ENCODE peak calls at places on chromosomes 11 and 22, in seven cellular contexts. B is HCT116, E is SK-N-SH, R is K562, X is HepG2, F is GM12878, T is GM23338. N is an unnamed sample. For H3K4me1 and H3K36me3, the result is how much of the 10 kb centered on the place peaks cover.

GRCh38 chr11:128757235-128757711 is 63.4 kb downstream of the FLI1 start:
- DNase-seq in B (peak), E (no peak), R (peak), X (no peak), F (peak), T (peak), N (no peak)

GRCh38 chr11:101870510-101870909 is 44.3 kb upstream of the CEP126 start:
- DNase-seq in B (peak), E (no peak), R (no peak), X (no peak), F (no peak), T (no peak), N (no peak)

GRCh38 chr22:49810363-49811013 is 17.2 kb downstream of the BRD1 start:
- DNase-seq in B (no peak), E (no peak), R (no peak), X (no peak), F (no peak), T (no peak), N (no peak)

GRCh38 chr11:96967616-96968015 is 577.8 kb downstream of the JRKL start:
- DNase-seq in B (no peak), E (no peak), R (no peak), X (no peak), F (no peak), T (no peak), N (no peak)

GRCh38 chr22:24141586-24141985 is 39.7 kb upstream of the SUSD2 start:
- DNase-seq in B (no peak), E (no peak), R (no peak), X (no peak), F (no peak), T (no peak), N (no peak)

GRCh38 chr11:76030286-76030685 is 176.0 kb downstream of the WNT11 start:
- DNase-seq in B (no peak), E (no peak), R (no peak), X (peak), F (no peak), T (peak), N (peak)

GRCh38 chr11:22192289-22192641 is 620 bp upstream of the ANO5 start:
- DNase-seq in B (no peak), E (peak), R (peak), X (peak), F (no peak), T (peak), N (no peak)

GRCh38 chr11:63583288-63583687 is 20.1 kb upstream of the PLAAT2 start:
- DNase-seq in B (no peak), E (no peak), R (no peak), X (peak), F (no peak), T (no peak), N (no peak)

GRCh38 chr11:77332259-77332658 is 30.8 kb upstream of the GDPD4 start:
- DNase-seq in B (no peak), E (no peak), R (no peak), X (no peak), F (no peak), T (no peak), N (no peak)

GRCh38 chr11:96075532-96075959 is 151.6 kb upstream of the MTMR2 start:
- DNase-seq in B (no peak), E (no peak), R (no peak), X (no peak), F (peak), T (no peak), N (no peak)

GRCh38 chr22:26550498-26551033 is 38.3 kb upstream of the TFIP11 start:
- DNase-seq in B (no peak), E (no peak), R (no peak), X (peak), F (no peak), T (peak), N (no peak)

GRCh38 chr11:7595016-7595869 is 78.1 kb downstream of the CYB5R2 start:
- DNase-seq in B (no peak), E (no peak), R (no peak), X (no peak), F (no peak), T (peak), N (no peak)

GRCh38 chr11:78044706-78045105 is 19.0 kb upstream of the THRSP start:
- DNase-seq in B (no peak), E (no peak), R (no peak), X (no peak), F (no peak), T (no peak), N (no peak)

GRCh38 chr11:27076121-27076589 is 35.5 kb downstream of the BBOX1 start:
- DNase-seq in B (no peak), E (no peak), R (no peak), X (no peak), F (no peak), T (no peak), N (no peak)

GRCh38 chr11:72433455-72434061 is 773 bp downstream of the CLPB start:
- DNase-seq in B (no peak), E (no peak), R (no peak), X (no peak), F (no peak), T (no peak), N (no peak)

GRCh38 chr11:46236918-46237247 is 40.6 kb upstream of the CREB3L1 start:
- DNase-seq in B (no peak), E (no peak), R (no peak), X (no peak), F (no peak), T (no peak), N (no peak)

GRCh38 chr11:47179655-47179991 is 2.9 kb upstream of the ARFGAP2 start:
- DNase-seq in B (no peak), E (peak), R (peak), X (peak), F (peak), T (peak), N (no peak)

GRCh38 chr22:50577987-50578775 is at the start of gene CPT1B:
- DNase-seq in B (no peak), E (no peak), R (no peak), X (no peak), F (no peak), T (peak), N (no peak)

GRCh38 chr11:46649180-46649738 is 31.9 kb downstream of the ATG13 start:
- DNase-seq in B (no peak), E (peak), R (no peak), X (peak), F (no peak), T (no peak), N (no peak)

GRCh38 chr11:123137496-123138270 is 57.4 kb downstream of the CLMP start:
- DNase-seq in B (no peak), E (peak), R (no peak), X (no peak), F (no peak), T (peak), N (no peak)

GRCh38 chr22:42964994-42965699 is 49.8 kb downstream of the PACSIN2 start:
- DNase-seq in B (peak), E (no peak), R (no peak), X (peak), F (no peak), T (no peak), N (no peak)

GRCh38 chr11:72120930-72121329 is 8.4 kb upstream of the ANAPC15 start:
- DNase-seq in B (no peak), E (no peak), R (no peak), X (no peak), F (no peak), T (no peak), N (no peak)

GRCh38 chr22:44259366-44260215 is 53.2 kb downstream of the SHISAL1 start:
- DNase-seq in B (no peak), E (no peak), R (no peak), X (no peak), F (no peak), T (no peak), N (no peak)

GRCh38 chr11:114562166-114562916 is 2.7 kb upstream of the NXPE1 start:
- DNase-seq in B (no peak), E (no peak), R (no peak), X (no peak), F (no peak), T (no peak), N (no peak)

GRCh38 chr11:74205181-74205580 is 34.1 kb downstream of the PPME1 start:
- DNase-seq in B (no peak), E (no peak), R (peak), X (no peak), F (no peak), T (no peak), N (no peak)

GRCh38 chr11:65377777-65378176 is 4.7 kb downstream of the SLC25A45 start:
- DNase-seq in B (no peak), E (no peak), R (no peak), X (no peak), F (no peak), T (no peak), N (no peak)
- H3K4me1 ChIP-seq in B (under half), E (under half), R (half or more), X (half or more), F (under half), T (under half), N (under half)

GRCh38 chr11:35650467-35650866 is 12.1 kb upstream of the TRIM44 start:
- DNase-seq in B (no peak), E (no peak), R (no peak), X (no peak), F (no peak), T (no peak), N (no peak)
- H3K36me3 ChIP-seq in B (under half), E (under half), R (under half), X (under half), F (under half), T (under half), N (under half)

GRCh38 chr11:111207213-111207612 is 38.3 kb upstream of the POU2AF2 start:
- DNase-seq in B (no peak), E (no peak), R (no peak), X (no peak), F (no peak), T (no peak), N (no peak)
- TF ChIP-seq REST in B (no peak), E (no peak), R (no peak), X (no peak), F (no peak), T (no peak), N (no peak)

DNA sequence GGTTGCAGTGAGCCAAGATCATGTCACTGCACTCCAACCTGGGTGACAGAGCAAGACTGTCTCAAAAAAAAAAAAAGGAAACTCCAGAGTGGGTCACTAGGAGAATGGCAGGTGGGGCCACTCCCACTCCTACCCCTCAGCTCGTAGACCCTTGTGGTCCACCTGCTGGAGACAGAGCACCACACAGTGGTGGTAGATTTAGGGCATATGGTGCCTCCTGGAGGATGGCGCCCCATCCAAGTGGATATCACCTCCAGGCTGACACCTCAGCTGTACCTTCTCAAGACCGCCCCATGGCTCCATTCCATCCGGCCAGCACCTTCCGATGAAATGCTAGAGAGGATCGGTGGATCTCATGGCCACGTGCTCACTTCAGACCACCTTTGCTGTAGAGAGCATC is 6.2 kb downstream of the CYTH4 start:
- DNase-seq in B (no peak), E (no peak), R (no peak), X (no peak), F (no peak), T (no peak), N (no peak)
- H3K4me1 ChIP-seq in B (under half), E (under half), R (under half), X (under half), F (under half), T (under half), N (under half)

GRCh38 chr11:48216510-48216909 is at the start of gene OR4B1:
- DNase-seq in B (no peak), E (no peak), R (no peak), X (no peak), F (no peak), T (no peak), N (no peak)
- H3K36me3 ChIP-seq in B (under half), E (under half), R (under half), X (under half), F (under half), T (under half), N (under half)

DNA sequence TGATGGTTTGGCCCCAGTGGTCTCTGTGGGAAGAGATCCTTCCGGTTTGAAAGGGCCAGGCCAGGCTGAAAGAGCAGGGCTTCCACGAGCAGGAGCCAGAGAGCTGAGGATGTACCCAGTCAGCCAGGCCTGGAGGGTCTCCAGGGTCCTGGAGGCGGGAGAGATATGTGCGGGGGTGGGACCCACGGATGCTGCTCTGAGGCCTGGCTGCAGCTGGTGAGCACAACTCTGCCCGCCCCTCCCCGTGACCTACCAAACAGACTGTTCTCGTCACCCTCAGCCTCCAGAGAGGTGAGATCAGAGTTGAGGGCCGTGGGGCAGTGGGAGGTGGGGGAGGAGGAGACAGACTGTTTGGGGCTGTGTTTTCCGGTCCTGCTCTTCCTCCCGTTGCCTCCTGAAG is 42.2 kb downstream of the TRIOBP start:
- DNase-seq in B (no peak), E (no peak), R (no peak), X (no peak), F (no peak), T (no peak), N (no peak)
- TF ChIP-seq REST in B (no peak), E (no peak), R (no peak), X (no peak), F (no peak), T (no peak), N (no peak)

DNA sequence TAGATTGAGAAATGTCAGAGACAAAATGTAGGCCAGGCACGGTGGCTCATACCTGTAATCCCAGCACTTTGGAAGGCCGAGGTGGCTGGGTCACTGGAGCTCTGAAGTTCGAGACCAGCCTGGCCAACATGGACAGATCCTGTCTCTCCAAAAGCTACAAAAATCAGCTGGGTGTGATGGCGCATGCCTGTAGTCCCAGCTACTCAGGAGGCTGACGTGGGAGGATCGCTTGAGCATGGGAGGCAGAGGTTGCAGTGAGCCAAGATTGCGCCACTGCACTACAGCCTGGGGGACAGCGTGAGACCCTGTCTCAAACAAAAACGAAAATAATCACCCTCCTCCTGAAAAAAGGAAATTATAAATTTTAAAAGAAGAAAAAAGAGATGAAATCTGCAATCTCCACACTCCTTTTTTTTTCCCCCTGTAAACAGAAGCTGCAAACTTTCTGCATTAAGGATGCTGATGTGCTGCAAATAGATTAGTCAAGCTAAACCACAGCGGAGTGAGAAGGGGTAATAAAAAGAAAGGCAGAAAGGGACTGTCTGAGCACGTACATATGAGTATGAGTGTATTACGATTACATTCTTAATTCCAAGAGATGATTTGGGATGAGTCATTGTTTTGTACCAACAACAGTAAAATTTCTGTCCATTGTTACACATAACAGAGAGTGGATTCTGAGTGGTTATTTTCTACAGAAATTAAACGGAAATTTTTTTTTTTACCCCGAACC is 87.3 kb downstream of the SIK3 start:
- DNase-seq in B (no peak), E (no peak), R (no peak), X (no peak), F (no peak), T (no peak), N (peak)
- H3K4me1 ChIP-seq in B (under half), E (under half), R (under half), X (under half), F (under half), T (under half), N (under half)

DNA sequence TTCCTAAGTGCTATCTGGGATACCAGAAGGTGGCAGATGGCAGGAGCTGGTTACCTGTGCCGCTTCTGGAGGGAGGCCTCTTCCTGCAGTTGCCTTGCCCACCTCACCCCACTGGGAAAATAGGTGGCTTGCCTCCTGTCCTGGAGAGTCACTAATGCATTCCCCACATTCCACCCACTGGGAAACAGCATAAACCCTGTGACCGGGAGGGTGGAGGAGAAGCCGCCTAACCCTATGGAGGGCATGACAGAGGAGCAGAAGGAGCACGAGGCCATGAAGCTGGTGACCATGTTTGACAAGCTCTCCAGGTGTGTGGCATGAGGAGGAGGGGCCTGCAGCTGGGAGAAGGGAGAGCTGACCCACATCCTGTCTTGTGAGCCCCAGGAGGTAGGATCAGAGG is 5.6 kb downstream of the RIC8A start:
- DNase-seq in B (no peak), E (no peak), R (no peak), X (no peak), F (no peak), T (no peak), N (no peak)
- H3K36me3 ChIP-seq in B (under half), E (half or more), R (half or more), X (under half), F (under half), T (under half), N (under half)

GRCh38 chr22:32376681-32377080 is 19.0 kb downstream of the RFPL3 start:
- DNase-seq in B (no peak), E (no peak), R (no peak), X (no peak), F (no peak), T (no peak), N (no peak)

GRCh38 chr22:32380991-32381390 is 23.3 kb downstream of the RFPL3 start:
- DNase-seq in B (no peak), E (no peak), R (no peak), X (no peak), F (no peak), T (no peak), N (no peak)

GRCh38 chr22:32375678-32376450 is 18.2 kb downstream of the RFPL3 start:
- DNase-seq in B (no peak), E (no peak), R (no peak), X (no peak), F (no peak), T (no peak), N (no peak)

DNA sequence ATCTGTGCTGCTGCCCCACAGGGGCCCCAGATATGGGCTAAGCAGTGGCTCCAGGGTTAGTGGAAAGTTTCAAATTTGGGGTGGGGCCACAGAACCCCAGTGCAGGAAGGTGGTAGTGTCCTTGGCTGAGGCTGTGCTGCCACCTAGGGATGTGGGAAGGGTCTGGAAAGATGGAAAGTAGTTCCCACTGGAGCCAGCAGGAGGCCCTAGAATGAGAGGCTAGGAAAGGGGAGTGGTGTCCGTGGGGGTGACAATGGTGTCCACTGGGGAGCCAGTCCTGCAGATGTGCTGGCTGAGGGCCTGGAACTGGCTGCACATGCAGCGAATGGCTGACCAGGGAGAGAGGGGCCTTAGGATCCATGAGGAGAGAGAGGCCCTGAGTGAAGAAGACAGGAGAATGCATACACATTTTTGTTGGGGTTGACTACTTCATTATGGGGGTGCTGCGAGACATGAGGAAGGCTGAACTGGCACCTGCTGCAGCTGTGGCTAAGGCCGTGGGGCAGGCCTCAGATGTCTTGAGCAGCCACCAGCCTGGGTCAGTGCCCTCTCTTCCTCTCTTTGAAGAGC is 21.1 kb downstream of the RFPL3 start:
- DNase-seq in B (peak), E (peak), R (peak), X (peak), F (no peak), T (peak), N (no peak)
- TF ChIP-seq REST in B (no peak), E (no peak), R (no peak), X (no peak), F (no peak), T (no peak), N (no peak)